ENCODE peak calls at places on chromosome 2, in eight cellular contexts. Q, A, Z, D, P, T, M and K are unnamed samples.

GRCh38 chr2:185393091-185393490 is 345.5 kb upstream of the FSIP2 start:
- DNase-seq in Q (no peak), A (no peak), Z (no peak), D (no peak), P (no peak), T (no peak), M (no peak), K (no peak)

GRCh38 chr2:164840458-164840929 is 1.1 kb downstream of the COBLL1 start:
- DNase-seq in Q (no peak), A (no peak), Z (no peak), D (no peak), P (peak), T (peak), M (no peak), K (no peak)

GRCh38 chr2:88919087-88919738 is 227.7 kb downstream of the RPIA start:
- DNase-seq in Q (peak), A (no peak), Z (no peak), D (no peak), P (no peak), T (no peak), M (peak), K (no peak)

GRCh38 chr2:102209474-102209873 is 22.7 kb downstream of the IL1RL2 start:
- DNase-seq in Q (no peak), A (no peak), Z (no peak), D (no peak), P (no peak), T (no peak), M (no peak), K (no peak)

GRCh38 chr2:21423854-21424253 is 300.1 kb downstream of the TDRD15 start:
- DNase-seq in Q (no peak), A (no peak), Z (no peak), D (no peak), P (no peak), T (no peak), M (no peak), K (no peak)

GRCh38 chr2:97774425-97774824 is 61.0 kb downstream of the ZAP70 start:
- DNase-seq in Q (peak), A (no peak), Z (no peak), D (no peak), P (no peak), T (no peak), M (no peak), K (no peak)

GRCh38 chr2:42969231-42970150 is 177.1 kb upstream of the HAAO start:
- DNase-seq in Q (peak), A (peak), Z (no peak), D (no peak), P (no peak), T (no peak), M (peak), K (no peak)

GRCh38 chr2:120855855-120856405 is 120.3 kb downstream of the GLI2 start:
- DNase-seq in Q (no peak), A (no peak), Z (no peak), D (no peak), P (no peak), T (no peak), M (no peak), K (no peak)

GRCh38 chr2:188974184-188974583 is at the start of gene COL3A1:
- DNase-seq in Q (peak), A (peak), Z (no peak), D (no peak), P (no peak), T (no peak), M (peak), K (no peak)

GRCh38 chr2:102473020-102473419 is at the start of gene SLC9A4:
- DNase-seq in Q (peak), A (no peak), Z (peak), D (peak), P (peak), T (no peak), M (peak), K (no peak)

GRCh38 chr2:233061007-233061590 is 957 bp downstream of the INPP5D start:
- DNase-seq in Q (no peak), A (no peak), Z (no peak), D (no peak), P (no peak), T (no peak), M (no peak), K (no peak)

GRCh38 chr2:168577885-168578284 is 121.8 kb downstream of the CERS6 start:
- DNase-seq in Q (no peak), A (no peak), Z (no peak), D (no peak), P (no peak), T (no peak), M (peak), K (no peak)

GRCh38 chr2:29070542-29070941 is 3.8 kb downstream of the PCARE start:
- DNase-seq in Q (no peak), A (no peak), Z (no peak), D (no peak), P (no peak), T (no peak), M (no peak), K (no peak)

GRCh38 chr2:56170536-56170935 is 13.3 kb upstream of the CCDC85A start:
- DNase-seq in Q (no peak), A (no peak), Z (no peak), D (no peak), P (no peak), T (no peak), M (no peak), K (no peak)

GRCh38 chr2:62045017-62045543 is 139.6 kb downstream of the COMMD1 start:
- DNase-seq in Q (no peak), A (no peak), Z (no peak), D (no peak), P (no peak), T (no peak), M (no peak), K (no peak)

GRCh38 chr2:215375467-215375830 is 60.4 kb downstream of the FN1 start:
- DNase-seq in Q (no peak), A (no peak), Z (no peak), D (no peak), P (no peak), T (no peak), M (no peak), K (no peak)

GRCh38 chr2:188971316-188971930 is 2.8 kb upstream of the COL3A1 start:
- DNase-seq in Q (no peak), A (no peak), Z (no peak), D (no peak), P (no peak), T (no peak), M (no peak), K (no peak)

GRCh38 chr2:189328451-189329249 is 112.6 kb upstream of the WDR75 start:
- DNase-seq in Q (peak), A (no peak), Z (no peak), D (no peak), P (no peak), T (no peak), M (peak), K (no peak)

GRCh38 chr2:85438291-85439110 is 20.0 kb downstream of the SH2D6 start:
- DNase-seq in Q (no peak), A (no peak), Z (no peak), D (no peak), P (no peak), T (no peak), M (no peak), K (no peak)

GRCh38 chr2:79275197-79275596 is 115.6 kb upstream of the REG3A start:
- DNase-seq in Q (no peak), A (no peak), Z (no peak), D (no peak), P (no peak), T (no peak), M (no peak), K (no peak)

GRCh38 chr2:66428986-66429612 is 5.8 kb upstream of the MEIS1 start:
- DNase-seq in Q (peak), A (no peak), Z (no peak), D (no peak), P (peak), T (no peak), M (no peak), K (no peak)

GRCh38 chr2:211649331-211649730 is 889.3 kb downstream of the ERBB4 start:
- DNase-seq in Q (no peak), A (no peak), Z (no peak), D (no peak), P (no peak), T (no peak), M (no peak), K (no peak)

GRCh38 chr2:157107877-157108276 is 149.6 kb upstream of the GALNT5 start:
- DNase-seq in Q (peak), A (no peak), Z (no peak), D (no peak), P (no peak), T (no peak), M (no peak), K (no peak)

GRCh38 chr2:48116518-48116917 is 210.2 kb upstream of the FBXO11 start:
- DNase-seq in Q (no peak), A (no peak), Z (no peak), D (no peak), P (no peak), T (no peak), M (no peak), K (no peak)

GRCh38 chr2:11409184-11409959 is 56.6 kb downstream of the E2F6 start:
- DNase-seq in Q (no peak), A (no peak), Z (no peak), D (no peak), P (no peak), T (no peak), M (no peak), K (no peak)

GRCh38 chr2:176193048-176193447 is 4.6 kb downstream of the HOXD1 start:
- DNase-seq in Q (no peak), A (no peak), Z (no peak), D (no peak), P (no peak), T (no peak), M (no peak), K (no peak)

GRCh38 chr2:197108758-197109157 is 182.3 kb upstream of the PGAP1 start:
- DNase-seq in Q (peak), A (peak), Z (no peak), D (peak), P (peak), T (peak), M (peak), K (no peak)

GRCh38 chr2:101520246-101520645 is 45.3 kb upstream of the RFX8 start:
- DNase-seq in Q (peak), A (no peak), Z (no peak), D (no peak), P (no peak), T (no peak), M (peak), K (no peak)

GRCh38 chr2:236499691-236500573 is 69.7 kb upstream of the ACKR3 start:
- DNase-seq in Q (no peak), A (no peak), Z (no peak), D (no peak), P (no peak), T (no peak), M (no peak), K (no peak)

GRCh38 chr2:156434461-156435291 is 1.5 kb upstream of the GPD2 start:
- DNase-seq in Q (peak), A (no peak), Z (peak), D (no peak), P (peak), T (no peak), M (peak), K (no peak)

GRCh38 chr2:231611273-231612198 is 18.9 kb downstream of the TEX44 start:
- DNase-seq in Q (peak), A (no peak), Z (no peak), D (peak), P (peak), T (peak), M (peak), K (no peak)
- TF ChIP-seq CTCF in Q (peak), A (peak), Z (no peak), D (peak), P (no peak), T (no peak), M (no peak), K (peak)

GRCh38 chr2:107936427-107937359 is 49.6 kb upstream of the SLC5A7 start:
- DNase-seq in Q (peak), A (no peak), Z (no peak), D (peak), P (no peak), T (no peak), M (no peak), K (no peak)

GRCh38 chr2:107927034-107927534 is 59.2 kb upstream of the SLC5A7 start:
- DNase-seq in Q (no peak), A (no peak), Z (no peak), D (no peak), P (no peak), T (no peak), M (no peak), K (no peak)

GRCh38 chr2:107932483-107932882 is 53.8 kb upstream of the SLC5A7 start:
- DNase-seq in Q (peak), A (no peak), Z (no peak), D (no peak), P (no peak), T (no peak), M (no peak), K (no peak)

DNA sequence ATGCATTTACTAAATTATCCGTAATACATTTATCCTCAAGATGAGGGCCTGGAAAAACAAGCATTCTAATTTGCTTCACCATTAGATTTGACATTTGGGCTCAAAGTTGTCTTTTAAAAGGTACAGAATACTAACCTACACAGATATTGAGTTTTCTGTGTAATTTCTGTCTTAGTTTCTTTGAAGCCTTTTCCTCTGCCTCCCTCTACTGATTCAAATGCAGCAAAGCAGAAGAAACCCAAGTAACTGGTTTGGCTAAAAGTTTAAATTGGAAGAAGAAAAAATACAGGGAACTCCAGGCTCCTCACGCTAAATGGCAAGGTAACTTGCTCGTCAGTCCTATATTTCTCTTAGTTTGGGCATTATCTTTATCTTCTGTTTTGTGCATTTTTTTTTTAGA is 53.3 kb upstream of the SLC5A7 start:
- DNase-seq in Q (peak), A (no peak), Z (no peak), D (no peak), P (no peak), T (no peak), M (peak), K (no peak)
- TF ChIP-seq CTCF in Q (peak), A (peak), Z (no peak), D (no peak), P (peak), T (peak), M (peak), K (no peak)

DNA sequence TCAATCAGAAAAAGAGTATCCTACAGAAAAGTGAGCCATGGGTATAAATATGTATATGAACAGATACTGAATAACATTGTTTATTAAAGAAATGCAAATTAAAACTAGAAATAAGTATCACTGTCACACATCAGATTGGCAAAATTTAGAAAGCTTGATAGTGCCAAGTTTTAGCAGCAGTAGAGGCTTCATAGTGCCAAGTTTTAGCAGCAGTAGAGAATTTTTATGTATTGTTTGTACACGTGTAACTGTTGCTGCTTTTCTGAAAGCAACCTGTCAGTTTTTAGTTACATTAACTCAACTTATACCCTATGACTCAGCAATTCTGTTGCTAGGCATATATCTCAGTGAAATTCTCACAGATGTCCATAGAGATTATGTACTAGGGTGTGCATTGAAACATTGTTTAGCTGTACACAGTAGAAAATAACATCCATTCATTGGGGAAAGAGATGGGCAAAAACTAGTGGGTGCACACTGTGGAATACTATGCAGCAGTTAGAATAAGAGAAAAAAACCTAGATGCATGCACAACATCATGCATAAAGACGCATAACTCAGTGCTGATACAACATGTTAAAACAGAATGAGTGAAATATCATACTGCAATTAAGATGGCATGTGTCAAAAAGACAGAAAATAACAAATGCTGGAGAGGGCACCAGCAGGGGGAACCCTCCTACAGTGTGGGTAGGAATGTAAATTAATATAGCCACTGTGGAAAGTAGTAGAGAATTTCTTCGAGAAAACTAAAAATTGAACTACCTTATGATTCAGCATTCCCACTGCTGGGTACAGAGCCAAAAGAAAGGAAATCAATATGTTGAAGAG is 294.5 kb upstream of the NT5C1B start:
- DNase-seq in Q (peak), A (no peak), Z (no peak), D (no peak), P (peak), T (no peak), M (peak), K (no peak)
- TF ChIP-seq CTCF in Q (peak), A (peak), Z (no peak), D (peak), P (peak), T (no peak), M (peak), K (no peak)

GRCh38 chr2:24022975-24023575 is 13.2 kb downstream of the MFSD2B start:
- DNase-seq in Q (no peak), A (no peak), Z (no peak), D (no peak), P (no peak), T (no peak), M (no peak), K (no peak)

GRCh38 chr2:24019729-24020128 is 9.8 kb downstream of the MFSD2B start:
- DNase-seq in Q (no peak), A (no peak), Z (no peak), D (no peak), P (no peak), T (no peak), M (no peak), K (no peak)

GRCh38 chr2:24024018-24024417 is 14.1 kb downstream of the MFSD2B start:
- DNase-seq in Q (peak), A (no peak), Z (no peak), D (no peak), P (no peak), T (no peak), M (peak), K (no peak)

GRCh38 chr2:24022324-24022974 is 12.6 kb downstream of the MFSD2B start:
- DNase-seq in Q (no peak), A (no peak), Z (no peak), D (no peak), P (no peak), T (no peak), M (no peak), K (no peak)

GRCh38 chr2:24021122-24021998 is 11.5 kb downstream of the MFSD2B start:
- DNase-seq in Q (no peak), A (no peak), Z (no peak), D (peak), P (no peak), T (no peak), M (no peak), K (no peak)
- TF ChIP-seq CTCF in Q (peak), A (peak), Z (no peak), D (no peak), P (no peak), T (no peak), M (peak), K (no peak)

DNA sequence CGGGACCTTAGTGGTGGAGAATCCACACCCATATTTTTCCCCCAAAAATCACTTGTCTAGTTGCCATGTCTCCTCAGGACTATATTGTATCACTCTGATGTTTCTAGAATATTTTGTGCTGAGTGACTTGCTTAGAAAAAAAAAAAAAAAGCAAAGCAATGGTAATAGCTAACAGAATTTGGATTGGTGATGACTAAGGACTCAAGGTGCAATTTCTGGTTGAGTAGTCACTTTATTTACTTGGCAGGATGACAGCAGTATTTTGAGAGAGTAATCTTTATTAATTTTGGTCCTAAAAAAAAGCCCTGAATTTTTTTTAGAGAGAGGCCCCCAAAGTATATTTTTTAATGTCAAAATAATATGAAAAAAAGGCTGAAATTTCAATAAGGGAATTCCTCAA is 32.8 kb upstream of the MYO3B start:
- DNase-seq in Q (no peak), A (no peak), Z (no peak), D (no peak), P (no peak), T (no peak), M (no peak), K (no peak)
- TF ChIP-seq CTCF in Q (no peak), A (no peak), Z (no peak), D (no peak), P (no peak), T (no peak), M (no peak), K (no peak)